ENCODE peak calls at places on chromosome 20, in ten cellular contexts. C is OCI-LY7, L is fibroblast of lung, O is mammary epithelial cell, Y is tibial nerve, V is psoas muscle, G is SK-N-SH, I is H1, M is right cardiac atrium, E is mesenchymal stem cell. P is an unnamed sample.

GRCh38 chr20:44083220-44083933 is 103.6 kb downstream of the JPH2 start:
- DNase-seq in C (no peak), L (peak; percentile 83), O (peak; percentile 35), Y (no peak), V (peak; percentile 87), G (peak; percentile 50), I (no peak), M (peak; percentile 81), E (no peak), P (peak; percentile 78)

GRCh38 chr20:63900373-63900772 is 5.4 kb downstream of the DNAJC5 start:
- DNase-seq in C (no peak), L (no peak), O (no peak), Y (no peak), V (no peak), G (no peak), I (no peak), M (no peak), E (no peak), P (no peak)

GRCh38 chr20:32481311-32482103 is 103.6 kb downstream of the NOL4L start:
- DNase-seq in C (no peak), L (no peak), O (no peak), Y (no peak), V (no peak), G (peak; percentile 30), I (no peak), M (peak; percentile 64), E (peak; percentile 71), P (no peak)

GRCh38 chr20:8129211-8129986 is 2.7 kb upstream of the PLCB1 start:
- DNase-seq in C (no peak), L (peak; percentile 49), O (no peak), Y (no peak), V (no peak), G (no peak), I (no peak), M (peak; percentile 57), E (no peak), P (no peak)

GRCh38 chr20:51467971-51468626 is 74.4 kb downstream of the NFATC2 start:
- DNase-seq in C (no peak), L (no peak), O (no peak), Y (no peak), V (no peak), G (no peak), I (no peak), M (no peak), E (no peak), P (no peak)

GRCh38 chr20:4063631-4064030 is 48.3 kb upstream of the RNF24 start:
- DNase-seq in C (no peak), L (peak; percentile 79), O (no peak), Y (no peak), V (no peak), G (no peak), I (no peak), M (peak; percentile 64), E (no peak), P (no peak)

GRCh38 chr20:8155229-8155628 is 23.2 kb downstream of the PLCB1 start:
- DNase-seq in C (no peak), L (peak; percentile 12), O (no peak), Y (no peak), V (no peak), G (no peak), I (no peak), M (no peak), E (no peak), P (no peak)

GRCh38 chr20:38722708-38723068 is 1.6 kb upstream of the SLC32A1 start:
- DNase-seq in C (no peak), L (no peak), O (no peak), Y (no peak), V (no peak), G (peak; percentile 35), I (peak; percentile 60), M (no peak), E (no peak), P (no peak)

GRCh38 chr20:53982624-53983023 is 87.8 kb downstream of the BCAS1 start:
- DNase-seq in C (no peak), L (no peak), O (no peak), Y (no peak), V (no peak), G (no peak), I (no peak), M (no peak), E (no peak), P (no peak)

GRCh38 chr20:61699184-61700066 is 366.3 kb downstream of the TAF4 start:
- DNase-seq in C (no peak), L (peak; percentile 10), O (no peak), Y (no peak), V (no peak), G (peak; percentile 52), I (no peak), M (no peak), E (peak; percentile 19), P (no peak)

GRCh38 chr20:52972965-52973819 is 1.0 kb downstream of the TSHZ2 start:
- DNase-seq in C (no peak), L (no peak), O (peak; percentile 60), Y (no peak), V (peak; percentile 50), G (peak; percentile 78), I (peak; percentile 68), M (peak; percentile 58), E (peak; percentile 40), P (peak; percentile 14)

GRCh38 chr20:52974155-52974554 is 2.0 kb downstream of the TSHZ2 start:
- DNase-seq in C (no peak), L (peak; percentile 58), O (peak; percentile 54), Y (no peak), V (no peak), G (peak; percentile 42), I (no peak), M (no peak), E (no peak), P (no peak)

GRCh38 chr20:52971498-52972189 is 514 bp upstream of the TSHZ2 start:
- DNase-seq in C (no peak), L (no peak), O (no peak), Y (no peak), V (no peak), G (no peak), I (no peak), M (no peak), E (no peak), P (no peak)

GRCh38 chr20:52972190-52972937 is at the start of gene TSHZ2:
- DNase-seq in C (no peak), L (peak; percentile 77), O (peak; percentile 81), Y (no peak), V (peak; percentile 74), G (peak; percentile 82), I (peak; percentile 56), M (peak; percentile 78), E (peak; percentile 78), P (peak; percentile 26)

DNA sequence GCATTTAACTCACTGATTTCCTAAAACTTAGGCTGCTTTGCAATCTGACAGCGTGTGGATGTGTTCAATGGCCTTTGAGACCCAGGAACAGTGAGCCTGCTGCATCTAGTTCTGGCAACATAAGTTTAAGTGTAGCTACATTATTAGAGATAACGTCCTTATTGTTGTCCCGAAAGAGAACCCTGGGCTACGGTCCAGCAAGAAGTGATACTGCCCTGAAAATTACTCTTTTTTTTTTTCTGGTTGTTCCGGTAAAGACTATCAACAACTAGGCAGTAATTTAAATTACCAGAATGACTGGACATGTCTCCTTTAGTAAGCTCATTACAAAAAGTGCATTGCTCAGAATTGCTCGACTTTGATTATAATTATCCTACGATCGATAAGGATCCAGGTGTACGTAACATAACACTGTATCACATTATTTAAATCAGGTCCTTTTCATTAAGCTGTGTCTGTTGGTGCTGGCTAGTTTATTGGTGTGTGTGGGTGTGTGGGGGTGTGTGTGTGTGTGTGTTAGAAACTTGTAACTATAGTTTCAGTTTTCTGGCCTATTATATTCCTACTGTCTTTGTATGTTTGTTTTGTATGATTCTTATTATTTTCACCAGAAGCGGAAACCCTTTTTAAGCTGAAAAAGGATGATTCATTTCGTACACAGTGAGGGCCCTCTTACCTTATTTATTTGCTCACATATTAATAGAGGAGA is 3.0 kb downstream of the TSHZ2 start:
- DNase-seq in C (no peak), L (peak; percentile 42), O (peak; percentile 36), Y (no peak), V (no peak), G (peak; percentile 37), I (no peak), M (peak; percentile 52), E (peak; percentile 9), P (no peak)
- H3K4me3 ChIP-seq in C (no peak overlapping the region), L (peak overlapping the region; percentile 1), O (peak overlapping the region; percentile 82), Y (peak overlapping the region; percentile 65), V (peak overlapping the region; percentile 61), G (no peak overlapping the region), I (no peak overlapping the region), M (peak overlapping the region; percentile 25), E (no peak overlapping the region), P (peak overlapping the region; percentile 70)

GRCh38 chr20:49569403-49570115 is 1.6 kb upstream of the PTGIS start:
- DNase-seq in C (no peak), L (peak; percentile 62), O (no peak), Y (no peak), V (no peak), G (no peak), I (no peak), M (peak; percentile 74), E (no peak), P (no peak)

GRCh38 chr20:49570161-49570827 is 2.4 kb upstream of the PTGIS start:
- DNase-seq in C (no peak), L (no peak), O (no peak), Y (no peak), V (no peak), G (no peak), I (no peak), M (no peak), E (no peak), P (no peak)

GRCh38 chr20:49568491-49569151 is 684 bp upstream of the PTGIS start:
- DNase-seq in C (no peak), L (peak; percentile 73), O (no peak), Y (no peak), V (no peak), G (no peak), I (peak; percentile 83), M (peak; percentile 64), E (no peak), P (no peak)

GRCh38 chr20:49566401-49566800 is 1.5 kb downstream of the PTGIS start:
- DNase-seq in C (no peak), L (no peak), O (no peak), Y (no peak), V (no peak), G (no peak), I (no peak), M (no peak), E (no peak), P (no peak)

GRCh38 chr20:49567421-49568256 is at the start of gene PTGIS:
- DNase-seq in C (no peak), L (no peak), O (no peak), Y (no peak), V (no peak), G (peak; percentile 87), I (peak; percentile 83), M (peak; percentile 83), E (peak; percentile 15), P (no peak)
- H3K27ac ChIP-seq in C (no peak within 1 kb of the TSS), L (peak within 1 kb of the TSS; percentile 36), O (no peak within 1 kb of the TSS), Y (peak within 1 kb of the TSS; percentile 36), V (peak within 1 kb of the TSS; percentile 53), G (no peak within 1 kb of the TSS), I (peak within 1 kb of the TSS; percentile 84), M (peak within 1 kb of the TSS; percentile 87), E (no peak within 1 kb of the TSS), P (peak within 1 kb of the TSS; percentile 88)

GRCh38 chr20:15419856-15420255 is 1082.4 kb upstream of the FLRT3 start:
- DNase-seq in C (no peak), L (no peak), O (no peak), Y (no peak), V (no peak), G (no peak), I (no peak), M (no peak), E (no peak), P (no peak)
- H3K9me3 ChIP-seq in C (no peaks in the 10 kb centered on the region), L (no peaks in the 10 kb centered on the region), O (no peaks in the 10 kb centered on the region), Y (no peaks in the 10 kb centered on the region), V (no peaks in the 10 kb centered on the region), G (no peaks in the 10 kb centered on the region), I (no peaks in the 10 kb centered on the region), M (no peaks in the 10 kb centered on the region), E (no peaks in the 10 kb centered on the region), P (peaks cover 10% of the 10 kb centered on the region)

GRCh38 chr20:21520702-21521595 is 7.1 kb upstream of the NKX2-2 start:
- DNase-seq in C (no peak), L (peak; percentile 33), O (no peak), Y (no peak), V (no peak), G (peak; percentile 10), I (no peak), M (no peak), E (no peak), P (no peak)
- H3K4me3 ChIP-seq in C (no peak overlapping the region), L (no peak overlapping the region), O (no peak overlapping the region), Y (no peak overlapping the region), V (no peak overlapping the region), G (no peak overlapping the region), I (peak overlapping the region; percentile 59), M (no peak overlapping the region), E (no peak overlapping the region), P (no peak overlapping the region)